ENCODE peak calls at places on chromosome 15, in four cellular contexts. S is HCT116, E is heart right ventricle, A is fibroblast of lung. M is an unnamed sample.

GRCh38 chr15:25858952-25859760 is 4.0 kb downstream of the ATP10A start:
- DNase-seq in A (no peak), E (no peak), S (no peak), M (no peak)

GRCh38 chr15:89809787-89810148 is 4.9 kb downstream of the ANPEP start:
- DNase-seq in E (no peak), A (no peak), S (no peak), M (no peak)

GRCh38 chr15:99090011-99090699 is 14.7 kb upstream of the SYNM start:
- DNase-seq in A (no peak), E (no peak), S (no peak), M (no peak)

GRCh38 chr15:65819563-65819960 is 27.5 kb upstream of the DENND4A start:
- DNase-seq in S (no peak), A (no peak), E (no peak), M (no peak)

GRCh38 chr15:90044916-90045371 is 43.8 kb downstream of the ZNF710 start:
- DNase-seq in S (no peak), A (no peak), E (no peak), M (peak)

GRCh38 chr15:28907338-28907961 is 21.7 kb downstream of the APBA2 start:
- DNase-seq in S (no peak), E (no peak), A (no peak), M (no peak)

GRCh38 chr15:50857763-50858162 is 50.7 kb upstream of the AP4E1 start:
- DNase-seq in A (no peak), S (no peak), E (no peak), M (no peak)

GRCh38 chr15:66779331-66780009 is 77.4 kb downstream of the SMAD6 start:
- DNase-seq in A (no peak), S (no peak), E (no peak), M (no peak)

GRCh38 chr15:38257676-38258075 is 5.0 kb downstream of the SPRED1 start:
- DNase-seq in E (no peak), S (no peak), A (no peak), M (no peak)

GRCh38 chr15:79965836-79966630 is 5.0 kb downstream of the BCL2A1 start:
- DNase-seq in A (no peak), E (no peak), S (no peak), M (no peak)
- H3K27ac ChIP-seq in A (no peak), E (no peak), S (no peak), M (no peak)

DNA sequence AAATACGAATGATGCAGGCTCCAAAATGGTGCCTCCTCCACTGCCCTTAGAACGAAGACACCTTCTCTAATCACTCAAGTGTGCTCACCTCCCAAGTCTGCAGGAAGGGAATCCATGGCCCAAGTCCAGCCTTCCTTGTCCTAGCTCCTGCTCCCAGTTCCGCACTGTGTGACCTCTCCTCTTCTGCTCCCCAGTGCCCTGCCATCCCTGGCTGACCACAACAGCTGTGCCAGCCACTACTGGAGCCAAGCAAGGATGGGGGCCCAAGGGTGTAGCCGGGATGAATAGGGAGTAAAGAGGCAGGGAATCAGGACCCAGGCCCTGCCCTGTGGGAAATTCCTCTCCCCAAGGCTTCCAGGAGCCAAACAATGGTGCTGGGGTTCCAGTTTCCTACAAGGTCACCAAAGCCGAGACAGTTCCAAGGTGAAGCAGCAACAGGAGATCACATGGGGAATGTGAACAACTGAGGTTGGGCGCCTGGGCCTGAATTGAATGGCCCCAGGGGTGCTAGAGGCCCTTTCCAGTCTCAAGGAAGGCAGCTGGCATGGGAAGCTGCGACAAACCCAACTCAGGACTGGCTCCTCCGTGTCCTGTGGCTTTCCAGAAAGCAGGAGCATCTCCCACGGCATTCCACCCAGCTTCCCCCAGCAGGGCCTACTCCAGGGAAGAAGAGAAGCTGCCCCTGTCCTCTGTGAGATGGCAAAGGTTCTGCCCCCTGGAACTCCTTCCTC is 20.2 kb downstream of the SEMA7A start:
- DNase-seq in S (no peak), A (no peak), E (no peak), M (no peak)
- H3K27ac ChIP-seq in S (no peak), A (no peak), E (no peak), M (no peak)

GRCh38 chr15:100999369-100999768 is 80.2 kb downstream of the LRRK1 start:
- DNase-seq in A (no peak), S (no peak), E (no peak), M (no peak)
- H3K27ac ChIP-seq in A (no peak), S (no peak), E (no peak), M (no peak)

GRCh38 chr15:84616235-84616634 is 15.4 kb downstream of the ZSCAN2 start:
- DNase-seq in S (no peak), A (no peak), E (no peak), M (no peak)
- H3K27ac ChIP-seq in S (no peak), A (no peak), E (no peak), M (no peak)

GRCh38 chr15:48391950-48392349 is 60.7 kb downstream of the DUT start:
- DNase-seq in S (no peak), A (no peak), E (no peak), M (no peak)
- H3K27ac ChIP-seq in S (no peak), A (no peak), E (no peak), M (no peak)

GRCh38 chr15:31329640-31330010 is 3.0 kb downstream of the KLF13 start:
- DNase-seq in A (no peak), E (no peak), S (no peak), M (no peak)

GRCh38 chr15:31331389-31331788 is 4.8 kb downstream of the KLF13 start:
- DNase-seq in A (no peak), E (no peak), S (no peak), M (no peak)

GRCh38 chr15:31330836-31331235 is 4.2 kb downstream of the KLF13 start:
- DNase-seq in E (peak), A (no peak), S (no peak), M (no peak)

GRCh38 chr15:31328999-31329639 is 2.5 kb downstream of the KLF13 start:
- DNase-seq in E (no peak), A (no peak), S (no peak), M (no peak)

DNA sequence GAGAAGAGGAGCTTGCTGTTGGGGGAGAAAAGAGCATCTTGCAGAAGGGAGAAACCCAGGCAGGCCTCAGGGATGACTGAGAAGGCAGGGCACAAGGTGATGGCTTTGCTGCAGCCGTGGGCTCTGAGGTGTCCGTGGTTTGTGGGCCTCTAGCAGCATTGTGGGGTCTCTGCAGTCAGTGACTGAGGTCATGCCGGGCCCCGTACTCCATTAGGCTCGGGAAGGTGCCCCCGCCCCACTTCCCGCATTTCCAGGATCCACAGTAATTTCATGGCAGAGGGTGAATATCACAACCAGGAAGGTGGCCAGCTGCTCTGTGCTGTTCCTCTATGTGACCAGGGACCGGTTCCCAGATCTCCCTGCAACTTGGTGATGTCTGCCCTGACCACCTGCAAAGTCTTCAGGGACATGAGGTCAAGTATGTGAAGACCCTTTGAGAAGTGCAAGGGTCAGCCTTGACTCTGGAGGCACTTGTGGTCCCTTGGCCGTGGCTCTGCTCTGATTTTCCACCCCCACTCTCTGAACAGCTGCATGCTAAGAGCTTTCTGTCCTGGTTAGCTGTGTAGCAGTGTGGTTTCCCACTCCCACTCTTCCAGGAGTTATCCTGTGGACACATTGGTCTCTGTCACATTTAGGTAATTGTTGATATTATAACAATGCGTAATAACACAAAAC is 3.6 kb downstream of the KLF13 start:
- DNase-seq in E (no peak), S (no peak), A (no peak), M (no peak)
- H3K27ac ChIP-seq in E (peak), S (no peak), A (no peak), M (no peak)

GRCh38 chr15:58472821-58473581 is 41.2 kb downstream of the LIPC start:
- DNase-seq in E (no peak), A (no peak), S (no peak), M (no peak)
- H3K27ac ChIP-seq in E (peak), A (no peak), S (no peak), M (no peak)

GRCh38 chr15:24772709-24773373 is 97.3 kb downstream of the NPAP1 start:
- DNase-seq in S (no peak), A (peak), E (peak), M (peak)
- H3K27ac ChIP-seq in S (no peak), A (no peak), E (peak), M (peak)

M was measured in caudate nucleus.